ENCODE peak calls at places on chromosome 16, in eight cellular contexts. One of them, this sample, is unnamed.

GRCh38 chr16:2273484-2273883 is 5.6 kb upstream of the RNPS1 start:
- DNase-seq in EL: no peak
- DNase-seq in uterus: no peak
- DNase-seq in ecto neural progenitor cell: no peak
- DNase-seq in skeletal muscle cell: no peak
- DNase-seq in lung microvascular endothelial cell: no peak
- DNase-seq in progenitor cell of endocrine pancreas: no peak
- DNase-seq in amniotic stem cell: no peak
- DNase-seq in this sample: no peak

GRCh38 chr16:23286131-23286532 is 16.0 kb upstream of the SCNN1B start:
- DNase-seq in ecto neural progenitor cell: no peak
- DNase-seq in lung microvascular endothelial cell: no peak
- DNase-seq in EL: peak; percentile 65
- DNase-seq in skeletal muscle cell: no peak
- DNase-seq in uterus: no peak
- DNase-seq in amniotic stem cell: no peak
- DNase-seq in progenitor cell of endocrine pancreas: no peak
- DNase-seq in this sample: no peak

GRCh38 chr16:53433930-53434435 is 288 bp upstream of the RBL2 start:
- DNase-seq in ecto neural progenitor cell: no peak
- DNase-seq in progenitor cell of endocrine pancreas: no peak
- DNase-seq in skeletal muscle cell: no peak
- DNase-seq in uterus: peak; percentile 83
- DNase-seq in amniotic stem cell: no peak
- DNase-seq in EL: peak; percentile 76
- DNase-seq in lung microvascular endothelial cell: no peak
- DNase-seq in this sample: peak; percentile 24

GRCh38 chr16:11783319-11784047 is 13.6 kb downstream of the ZC3H7A start:
- DNase-seq in amniotic stem cell: no peak
- DNase-seq in EL: peak; percentile 54
- DNase-seq in skeletal muscle cell: no peak
- DNase-seq in lung microvascular endothelial cell: peak; percentile 80
- DNase-seq in uterus: no peak
- DNase-seq in ecto neural progenitor cell: no peak
- DNase-seq in progenitor cell of endocrine pancreas: no peak
- DNase-seq in this sample: peak; percentile 44

GRCh38 chr16:81599034-81599744 is 154.6 kb downstream of the CMIP start:
- DNase-seq in skeletal muscle cell: no peak
- DNase-seq in uterus: no peak
- DNase-seq in ecto neural progenitor cell: no peak
- DNase-seq in progenitor cell of endocrine pancreas: no peak
- DNase-seq in EL: no peak
- DNase-seq in amniotic stem cell: no peak
- DNase-seq in lung microvascular endothelial cell: no peak
- DNase-seq in this sample: no peak

GRCh38 chr16:26762596-26762995 is 304.1 kb upstream of the C16orf82 start:
- DNase-seq in ecto neural progenitor cell: no peak
- DNase-seq in lung microvascular endothelial cell: no peak
- DNase-seq in skeletal muscle cell: no peak
- DNase-seq in amniotic stem cell: no peak
- DNase-seq in progenitor cell of endocrine pancreas: no peak
- DNase-seq in uterus: no peak
- DNase-seq in EL: no peak
- DNase-seq in this sample: no peak

GRCh38 chr16:70693231-70693671 is 7.4 kb upstream of the MTSS2 start:
- DNase-seq in ecto neural progenitor cell: no peak
- DNase-seq in lung microvascular endothelial cell: no peak
- DNase-seq in amniotic stem cell: no peak
- DNase-seq in uterus: peak; percentile 85
- DNase-seq in EL: no peak
- DNase-seq in skeletal muscle cell: no peak
- DNase-seq in progenitor cell of endocrine pancreas: no peak
- DNase-seq in this sample: no peak

GRCh38 chr16:85296859-85297698 is 184.8 kb upstream of the CIBAR2 start:
- DNase-seq in progenitor cell of endocrine pancreas: peak; percentile 41
- DNase-seq in skeletal muscle cell: no peak
- DNase-seq in EL: peak; percentile 45
- DNase-seq in amniotic stem cell: no peak
- DNase-seq in lung microvascular endothelial cell: peak; percentile 46
- DNase-seq in uterus: no peak
- DNase-seq in ecto neural progenitor cell: no peak
- DNase-seq in this sample: no peak

GRCh38 chr16:4911831-4912422 is 25.0 kb downstream of the PPL start:
- DNase-seq in uterus: no peak
- DNase-seq in ecto neural progenitor cell: no peak
- DNase-seq in lung microvascular endothelial cell: no peak
- DNase-seq in amniotic stem cell: no peak
- DNase-seq in EL: peak; percentile 43
- DNase-seq in skeletal muscle cell: no peak
- DNase-seq in progenitor cell of endocrine pancreas: no peak
- DNase-seq in this sample: peak; percentile 91